ENCODE peak calls at places on chromosomes 2 and 18, in ten cellular contexts. G is neuronal stem cell, V is IMR-90, E is GM23248, N is fibroblast of lung, A is neural progenitor cell, J is HCT116, X is H9, B is endothelial cell of umbilical vein, W is PC-3. M is an unnamed sample.

GRCh38 chr2:223815186-223815883 is 22.0 kb downstream of the AP1S3 start:
- DNase-seq in G (no peak), W (peak), E (peak), B (peak), J (peak), N (peak), X (no peak), A (no peak), V (peak), M (peak)

GRCh38 chr2:120650022-120650644 is 85.5 kb upstream of the GLI2 start:
- DNase-seq in V (no peak), G (no peak), W (no peak), E (peak), A (no peak), J (no peak), N (no peak), X (no peak), B (no peak), M (no peak)

GRCh38 chr2:144431384-144431783 is 88.5 kb downstream of the ZEB2 start:
- DNase-seq in N (no peak), A (peak), V (no peak), W (no peak), J (no peak), E (no peak), X (no peak), B (no peak), G (no peak), M (no peak)

GRCh38 chr2:72082021-72082739 is 65.5 kb downstream of the CYP26B1 start:
- DNase-seq in W (no peak), B (no peak), E (peak), J (no peak), N (peak), V (no peak), X (no peak), A (no peak), G (no peak), M (no peak)

GRCh38 chr2:230225486-230225885 is at the start of gene SP140:
- DNase-seq in X (no peak), A (no peak), W (no peak), J (no peak), B (no peak), E (no peak), G (no peak), N (no peak), V (no peak), M (no peak)

GRCh38 chr2:146587291-146587713 is 1257.5 kb upstream of the ACVR2A start:
- DNase-seq in A (no peak), W (no peak), X (no peak), E (no peak), J (no peak), B (no peak), V (no peak), N (no peak), G (no peak), M (no peak)

GRCh38 chr2:171160119-171160629 is 519 bp downstream of the TLK1 start:
- DNase-seq in W (peak), A (peak), V (peak), B (peak), X (peak), G (peak), J (peak), N (peak), E (peak), M (peak)

GRCh38 chr2:74297950-74298349 is 45.3 kb downstream of the SLC4A5 start:
- DNase-seq in E (no peak), V (no peak), N (no peak), B (no peak), X (no peak), J (no peak), A (no peak), G (no peak), W (no peak), M (no peak)

GRCh38 chr2:12321017-12321641 is 395.6 kb upstream of the TRIB2 start:
- DNase-seq in W (peak), J (no peak), A (no peak), E (peak), N (peak), X (no peak), B (no peak), G (no peak), V (peak), M (peak)

GRCh38 chr2:101357386-101357785 is 29.9 kb downstream of the CREG2 start:
- DNase-seq in X (no peak), V (peak), W (no peak), J (no peak), B (no peak), E (peak), N (no peak), A (no peak), G (no peak), M (no peak)

GRCh38 chr2:96664366-96664765 is 21.8 kb downstream of the FER1L5 start:
- DNase-seq in G (no peak), E (no peak), X (no peak), B (no peak), J (no peak), V (no peak), W (no peak), A (no peak), N (no peak), M (no peak)

GRCh38 chr2:217289909-217290283 is 430.0 kb upstream of the TNP1 start:
- DNase-seq in N (peak), B (no peak), J (no peak), X (no peak), E (peak), G (peak), W (peak), V (peak), A (peak), M (peak)

GRCh38 chr2:241937297-241937696 is 67.8 kb downstream of the RTP5 start:
- DNase-seq in G (no peak), X (no peak), E (no peak), B (no peak), W (no peak), N (no peak), V (no peak), A (no peak), J (no peak), M (no peak)

GRCh38 chr2:168432565-168433186 is 23.4 kb upstream of the CERS6 start:
- DNase-seq in E (no peak), N (no peak), A (no peak), X (no peak), J (no peak), W (no peak), G (no peak), V (no peak), B (no peak), M (no peak)

GRCh38 chr2:119490653-119491195 is 33.6 kb downstream of the SCTR start:
- DNase-seq in N (peak), A (no peak), W (no peak), X (no peak), E (peak), G (no peak), B (no peak), J (no peak), V (no peak), M (no peak)

GRCh38 chr2:113602869-113603466 is 24.1 kb upstream of the RABL2A start:
- DNase-seq in G (no peak), X (no peak), B (no peak), W (no peak), A (no peak), N (no peak), J (no peak), E (no peak), V (no peak), M (no peak)

GRCh38 chr18:47397671-47398319 is 146.3 kb upstream of the SKOR2 start:
- DNase-seq in A (peak), J (peak), N (no peak), W (peak), X (peak), G (no peak), V (no peak), B (no peak), E (no peak), M (no peak)

GRCh38 chr2:142868281-142868762 is 9.1 kb upstream of the KYNU start:
- DNase-seq in A (no peak), X (no peak), B (peak), G (no peak), E (peak), N (no peak), J (no peak), W (peak), V (no peak), M (peak)
- H2AFZ ChIP-seq in A (no peak), X (no peak), B (peak), G (no peak), E (peak), N (no peak), J (no peak), W (no peak), V (peak), M (peak)

GRCh38 chr2:177727577-177728351 is 335.2 kb downstream of the AGPS start:
- DNase-seq in A (no peak), W (no peak), X (no peak), J (no peak), G (no peak), B (no peak), V (no peak), E (no peak), N (no peak), M (no peak)
- H3K9ac ChIP-seq in A (no peak), W (no peak), X (no peak), J (no peak), G (no peak), B (no peak), V (no peak), E (no peak), N (no peak), M (no peak)

GRCh38 chr18:21703241-21703820 is 1.2 kb downstream of the ABHD3 start:
- DNase-seq in E (no peak), W (peak), J (no peak), G (peak), B (no peak), X (peak), V (peak), N (peak), A (no peak), M (peak)
- H2AFZ ChIP-seq in E (peak), W (peak), J (peak), G (peak), B (peak), X (peak), V (peak), N (peak), A (peak), M (peak)

DNA sequence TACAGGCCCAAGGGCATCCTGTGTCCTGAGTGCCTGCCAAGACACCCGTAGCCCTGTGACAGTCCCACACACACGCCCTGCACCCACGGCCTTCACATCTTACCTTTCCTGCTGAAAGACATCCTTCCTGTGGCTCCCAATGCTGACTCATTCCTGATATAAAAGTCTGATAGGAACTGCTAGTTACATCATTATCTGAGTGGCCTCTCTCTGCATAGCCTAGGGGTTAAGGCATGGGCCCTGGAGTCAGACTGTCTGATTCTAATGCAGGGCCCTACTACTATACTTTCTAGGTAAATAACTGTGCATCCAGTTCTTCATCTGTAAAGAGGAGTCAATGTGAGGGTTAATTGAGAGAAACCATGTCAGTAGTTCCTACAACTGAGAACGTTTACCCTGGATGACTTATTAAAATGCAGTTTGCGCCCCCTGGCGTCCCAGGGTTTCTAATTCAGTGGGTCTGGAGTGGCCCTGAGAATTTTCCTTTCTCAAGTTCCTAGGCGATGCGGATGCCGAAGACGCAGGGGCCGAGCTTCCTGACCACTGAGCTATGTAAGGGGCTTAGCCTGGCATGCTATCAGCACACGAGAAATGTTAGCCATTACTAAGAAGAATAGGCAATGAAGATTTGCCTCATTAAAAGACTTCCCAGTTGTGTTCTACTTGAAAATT is 6.0 kb upstream of the GPR45 start:
- DNase-seq in B (peak), V (peak), G (peak), X (peak), A (peak), N (peak), E (peak), J (peak), W (peak), M (peak)
- H3K9ac ChIP-seq in B (no peak), V (no peak), G (no peak), X (no peak), A (no peak), N (no peak), E (no peak), J (no peak), W (no peak), M (no peak)

GRCh38 chr2:204451766-204452165 is 93.5 kb upstream of the PARD3B start:
- DNase-seq in G (no peak), V (no peak), W (no peak), X (no peak), B (no peak), N (no peak), A (no peak), J (no peak), E (peak), M (no peak)
- H2AFZ ChIP-seq in G (peak), V (no peak), W (no peak), X (no peak), B (no peak), N (no peak), A (no peak), J (no peak), E (peak), M (no peak)

GRCh38 chr2:219514196-219514761 is at the start of gene ASIC4:
- DNase-seq in A (peak), G (no peak), E (no peak), V (peak), B (no peak), X (no peak), W (no peak), J (no peak), N (no peak), M (no peak)
- H3K9ac ChIP-seq in A (no peak), G (peak), E (no peak), V (no peak), B (no peak), X (no peak), W (no peak), J (no peak), N (no peak), M (no peak)

GRCh38 chr2:188940171-188940570 is 34.0 kb upstream of the COL3A1 start:
- DNase-seq in J (no peak), B (peak), A (no peak), W (no peak), G (no peak), N (peak), E (peak), X (no peak), V (peak), M (no peak)
- H2AFZ ChIP-seq in J (peak), B (peak), A (no peak), W (no peak), G (peak), N (peak), E (peak), X (no peak), V (peak), M (peak)

M was measured in mammary epithelial cell.